ENCODE peak calls at places on chromosomes 3 and 15, in six cellular contexts. R is heart left ventricle, H is spleen, X is endodermal cell, I is breast epithelium, A is pancreas. V is an unnamed sample.

GRCh38 chr3:127484601-127485388 is 105.7 kb downstream of the TPRA1 start:
- DNase-seq in R (no peak), H (peak; percentile 48), X (peak; percentile 22), I (no peak), A (no peak), V (peak; percentile 9)

GRCh38 chr3:98326036-98326435 is 27.6 kb upstream of the OR5K4 start:
- DNase-seq in R (no peak), H (no peak), X (no peak), I (no peak), A (no peak), V (no peak)

GRCh38 chr3:37162501-37163245 is 11.7 kb downstream of the LRRFIP2 start:
- DNase-seq in R (no peak), H (no peak), X (no peak), I (no peak), A (no peak), V (no peak)

GRCh38 chr3:137509354-137510045 is 254.6 kb upstream of the SOX14 start:
- DNase-seq in R (no peak), H (no peak), X (peak; percentile 54), I (no peak), A (peak; percentile 31), V (no peak)

GRCh38 chr3:183697610-183698317 is at the start of gene YEATS2:
- DNase-seq in R (peak; percentile 86), H (peak; percentile 90), X (peak; percentile 91), I (no peak), A (peak; percentile 65), V (peak; percentile 28)

GRCh38 chr15:78101423-78102105 is 9.2 kb downstream of the SH2D7 start:
- DNase-seq in R (no peak), H (peak; percentile 43), X (no peak), I (no peak), A (no peak), V (no peak)

GRCh38 chr3:119145500-119146167 is at the start of gene TEX55:
- DNase-seq in R (no peak), H (no peak), X (peak; percentile 80), I (no peak), A (peak; percentile 43), V (no peak)

GRCh38 chr15:68794869-68795268 is 25.8 kb downstream of the ANP32A start:
- DNase-seq in R (no peak), H (no peak), X (no peak), I (no peak), A (no peak), V (no peak)

GRCh38 chr3:169911272-169911671 is at the start of gene SAMD7:
- DNase-seq in R (no peak), H (no peak), X (no peak), I (no peak), A (no peak), V (no peak)

GRCh38 chr15:68126415-68126814 is 72.3 kb downstream of the PIAS1 start:
- DNase-seq in R (no peak), H (no peak), X (no peak), I (no peak), A (no peak), V (no peak)

GRCh38 chr3:111858641-111859040 is 424 bp upstream of the PHLDB2 start:
- DNase-seq in R (no peak), H (no peak), X (peak; percentile 48), I (no peak), A (no peak), V (no peak)

GRCh38 chr3:114408763-114409162 is 114.9 kb downstream of the TIGIT start:
- DNase-seq in R (no peak), H (no peak), X (no peak), I (no peak), A (no peak), V (no peak)

GRCh38 chr15:64452988-64453688 is 7.2 kb upstream of the ZNF609 start:
- DNase-seq in R (no peak), H (no peak), X (no peak), I (no peak), A (no peak), V (no peak)

GRCh38 chr3:118970819-118971218 is 63.8 kb downstream of the IGSF11 start:
- DNase-seq in R (no peak), H (peak; percentile 38), X (no peak), I (no peak), A (no peak), V (no peak)

GRCh38 chr3:133494469-133494868 is 79.0 kb upstream of the CDV3 start:
- DNase-seq in R (no peak), H (no peak), X (peak; percentile 89), I (no peak), A (no peak), V (no peak)

GRCh38 chr3:184602406-184603155 is 41.0 kb downstream of the EPHB3 start:
- DNase-seq in R (peak; percentile 42), H (no peak), X (peak; percentile 74), I (no peak), A (no peak), V (no peak)

GRCh38 chr3:58752168-58752567 is 85.6 kb upstream of the FAM3D start:
- DNase-seq in R (no peak), H (no peak), X (no peak), I (no peak), A (no peak), V (no peak)

GRCh38 chr3:115292131-115292530 is 145.0 kb upstream of the ZBTB20 start:
- DNase-seq in R (no peak), H (no peak), X (no peak), I (no peak), A (no peak), V (no peak)

GRCh38 chr3:102089904-102090492 is 240.7 kb downstream of the NFKBIZ start:
- DNase-seq in R (no peak), H (no peak), X (no peak), I (no peak), A (no peak), V (no peak)

GRCh38 chr3:102125994-102126368 is 276.7 kb downstream of the NFKBIZ start:
- DNase-seq in R (no peak), H (no peak), X (no peak), I (no peak), A (no peak), V (no peak)

GRCh38 chr3:100590114-100590839 is 19.1 kb upstream of the ADGRG7 start:
- DNase-seq in R (no peak), H (no peak), X (peak; percentile 81), I (no peak), A (no peak), V (no peak)

GRCh38 chr3:58952128-58952917 is 97.5 kb downstream of the CFAP20DC start:
- DNase-seq in R (no peak), H (no peak), X (no peak), I (no peak), A (no peak), V (no peak)

GRCh38 chr3:119311191-119311925 is 17.2 kb downstream of the ARHGAP31 start:
- DNase-seq in R (no peak), H (no peak), X (peak; percentile 20), I (no peak), A (no peak), V (no peak)

GRCh38 chr15:76433798-76434400 is 97.3 kb downstream of the ISL2 start:
- DNase-seq in R (no peak), H (no peak), X (peak; percentile 42), I (no peak), A (no peak), V (no peak)

GRCh38 chr3:16547958-16548357 is 34.5 kb upstream of the RFTN1 start:
- DNase-seq in R (no peak), H (no peak), X (no peak), I (no peak), A (no peak), V (no peak)

GRCh38 chr3:144369151-144369879 is 397.7 kb downstream of the DIPK2A start:
- DNase-seq in R (no peak), H (peak; percentile 52), X (no peak), I (no peak), A (no peak), V (no peak)
- H3K27me3 ChIP-seq in R (no peaks in the 10 kb centered on the region), H (no peaks in the 10 kb centered on the region), X (no peaks in the 10 kb centered on the region), I (no peaks in the 10 kb centered on the region), A (no peaks in the 10 kb centered on the region), V (no peaks in the 10 kb centered on the region)

GRCh38 chr3:77323616-77324015 is 283.7 kb downstream of the ROBO2 start:
- DNase-seq in R (no peak), H (no peak), X (no peak), I (no peak), A (no peak), V (no peak)

GRCh38 chr3:77321646-77322045 is 281.7 kb downstream of the ROBO2 start:
- DNase-seq in R (no peak), H (no peak), X (no peak), I (no peak), A (no peak), V (no peak)

GRCh38 chr3:77320514-77320913 is 280.6 kb downstream of the ROBO2 start:
- DNase-seq in R (no peak), H (no peak), X (no peak), I (no peak), A (no peak), V (no peak)

GRCh38 chr3:77324115-77324514 is 284.2 kb downstream of the ROBO2 start:
- DNase-seq in R (no peak), H (no peak), X (no peak), I (no peak), A (no peak), V (no peak)

DNA sequence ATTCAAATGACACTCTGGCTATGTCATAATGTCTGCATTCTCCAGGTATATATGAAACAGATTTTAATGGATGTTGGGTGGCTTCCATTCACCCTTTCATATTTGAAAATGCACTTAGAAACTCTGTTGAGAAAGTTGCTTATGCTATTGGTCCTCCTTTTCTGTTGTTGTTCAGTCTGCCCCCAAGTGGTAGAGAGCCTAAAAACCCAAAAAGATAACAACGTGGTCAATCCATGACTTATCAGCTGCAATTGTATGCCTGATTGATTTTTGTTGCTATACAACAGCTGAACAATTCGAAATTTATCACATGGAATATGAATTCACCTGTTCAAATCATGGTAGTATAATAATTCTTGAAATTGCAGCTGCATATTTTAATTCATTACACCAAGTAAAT is 279.8 kb downstream of the ROBO2 start:
- DNase-seq in R (no peak), H (no peak), X (peak; percentile 53), I (no peak), A (no peak), V (no peak)
- TF ChIP-seq CTCF in R (no peak), H (no peak), X (peak; percentile 71), I (no peak), A (no peak), V (no peak)

GRCh38 chr15:41798607-41799487 is 24.6 kb downstream of the MAPKBP1 start:
- DNase-seq in R (no peak), H (no peak), X (no peak), I (no peak), A (no peak), V (no peak)
- H3K4me1 ChIP-seq in R (peaks cover 23% of the 10 kb centered on the region), H (peaks cover 15% of the 10 kb centered on the region), X (no peaks in the 10 kb centered on the region), I (peaks cover 10% of the 10 kb centered on the region), A (no peaks in the 10 kb centered on the region), V (peaks cover 9% of the 10 kb centered on the region)

GRCh38 chr3:128500556-128500955 is 7.6 kb upstream of the GATA2 start:
- DNase-seq in R (no peak), H (no peak), X (no peak), I (no peak), A (no peak), V (no peak)

GRCh38 chr3:128501431-128501830 is 8.4 kb upstream of the GATA2 start:
- DNase-seq in R (no peak), H (no peak), X (no peak), I (no peak), A (no peak), V (no peak)

GRCh38 chr3:128498127-128498626 is 5.2 kb upstream of the GATA2 start:
- DNase-seq in R (no peak), H (no peak), X (no peak), I (no peak), A (no peak), V (no peak)

GRCh38 chr3:128498901-128499530 is 6.0 kb upstream of the GATA2 start:
- DNase-seq in R (no peak), H (peak; percentile 19), X (peak; percentile 43), I (no peak), A (no peak), V (no peak)

GRCh38 chr3:128499724-128500275 is 6.8 kb upstream of the GATA2 start:
- DNase-seq in R (no peak), H (peak; percentile 10), X (no peak), I (no peak), A (no peak), V (peak; percentile 41)
- H3K27me3 ChIP-seq in R (peaks cover 38% of the 10 kb centered on the region), H (no peaks in the 10 kb centered on the region), X (peaks cover 63% of the 10 kb centered on the region), I (no peaks in the 10 kb centered on the region), A (no peaks in the 10 kb centered on the region), V (peaks cover 7% of the 10 kb centered on the region)

V was measured in CD8-positive, alpha-beta T cell.